ENCODE peak calls at places on chromosomes 7 and 10, in five cellular contexts. F is non-pigmented ciliary epithelial cell, W is brain microvascular endothelial cell, R is kidney epithelial cell, C is GF-D8. J is an unnamed sample.

GRCh38 chr10:92695679-92696605 is 6.2 kb downstream of the HHEX start:
- DNase-seq in F (no peak), W (peak), R (no peak), C (no peak), J (peak)

GRCh38 chr10:119221201-119221600 is 13.8 kb downstream of the GRK5 start:
- DNase-seq in F (no peak), W (no peak), R (no peak), C (no peak), J (no peak)

GRCh38 chr10:11307937-11308336 is 290.3 kb downstream of the CELF2 start:
- DNase-seq in F (no peak), W (no peak), R (no peak), C (no peak), J (no peak)

GRCh38 chr7:6271091-6271658 is 1.2 kb downstream of the CYTH3 start:
- DNase-seq in F (no peak), W (no peak), R (no peak), C (no peak), J (no peak)

GRCh38 chr7:1611708-1612241 is 41.9 kb upstream of the PSMG3 start:
- DNase-seq in F (peak), W (peak), R (peak), C (no peak), J (no peak)

GRCh38 chr10:78721231-78721630 is 347.5 kb upstream of the ZMIZ1 start:
- DNase-seq in F (no peak), W (no peak), R (no peak), C (no peak), J (no peak)

GRCh38 chr10:123249894-123250293 is 95.7 kb downstream of the BUB3 start:
- DNase-seq in F (no peak), W (no peak), R (no peak), C (no peak), J (no peak)

GRCh38 chr10:7788640-7789335 is 811 bp downstream of the ATP5F1C start:
- DNase-seq in F (no peak), W (no peak), R (no peak), C (no peak), J (no peak)

GRCh38 chr7:128827971-128828711 is 2.1 kb upstream of the FLNC start:
- DNase-seq in F (peak), W (peak), R (no peak), C (no peak), J (no peak)

J was measured in iPS DF 6.9.